ENCODE peak calls at places on chromosomes 16 and 17, in six cellular contexts. One of them, this sample, is unnamed.

GRCh38 chr17:62857526-62857925 is 49.4 kb upstream of the MARCHF10 start:
- DNase-seq in HepG2: no peak
- DNase-seq in A549: no peak
- DNase-seq in endothelial cell of umbilical vein: no peak
- DNase-seq in K562: no peak
- DNase-seq in GM12878: no peak
- DNase-seq in this sample: no peak

GRCh38 chr16:85800321-85800669 is 800 bp downstream of the COX4I1 start:
- DNase-seq in HepG2: peak
- DNase-seq in A549: no peak
- DNase-seq in endothelial cell of umbilical vein: no peak
- DNase-seq in K562: no peak
- DNase-seq in GM12878: no peak
- DNase-seq in this sample: no peak

GRCh38 chr17:36705651-36706436 is 104.5 kb downstream of the MRM1 start:
- DNase-seq in HepG2: peak
- DNase-seq in A549: peak
- DNase-seq in endothelial cell of umbilical vein: peak
- DNase-seq in K562: peak
- DNase-seq in GM12878: no peak
- DNase-seq in this sample: peak

GRCh38 chr17:45265823-45266222 is 3.9 kb upstream of the SPATA32 start:
- DNase-seq in HepG2: no peak
- DNase-seq in A549: no peak
- DNase-seq in endothelial cell of umbilical vein: no peak
- DNase-seq in K562: no peak
- DNase-seq in GM12878: no peak
- DNase-seq in this sample: no peak

GRCh38 chr17:40343126-40344119 is 21.1 kb downstream of the GJD3 start:
- DNase-seq in HepG2: no peak
- DNase-seq in A549: no peak
- DNase-seq in endothelial cell of umbilical vein: no peak
- DNase-seq in K562: no peak
- DNase-seq in GM12878: no peak
- DNase-seq in this sample: peak

GRCh38 chr16:81405702-81406113 is 38.9 kb upstream of the CMIP start:
- DNase-seq in HepG2: peak
- DNase-seq in A549: peak
- DNase-seq in endothelial cell of umbilical vein: peak
- DNase-seq in K562: peak
- DNase-seq in GM12878: no peak
- DNase-seq in this sample: no peak

GRCh38 chr17:28572294-28573099 is 1.2 kb upstream of the PIGS start:
- DNase-seq in HepG2: no peak
- DNase-seq in A549: no peak
- DNase-seq in endothelial cell of umbilical vein: no peak
- DNase-seq in K562: no peak
- DNase-seq in GM12878: no peak
- DNase-seq in this sample: no peak

GRCh38 chr17:15036238-15036637 is 228.9 kb downstream of the PMP22 start:
- DNase-seq in HepG2: no peak
- DNase-seq in A549: no peak
- DNase-seq in endothelial cell of umbilical vein: no peak
- DNase-seq in K562: no peak
- DNase-seq in GM12878: no peak
- DNase-seq in this sample: no peak

GRCh38 chr17:3935140-3935542 is 18.9 kb upstream of the P2RX1 start:
- DNase-seq in HepG2: peak
- DNase-seq in A549: peak
- DNase-seq in endothelial cell of umbilical vein: peak
- DNase-seq in K562: peak
- DNase-seq in GM12878: no peak
- DNase-seq in this sample: peak

GRCh38 chr17:33375783-33376182 is 82.7 kb upstream of the ASIC2 start:
- DNase-seq in HepG2: no peak
- DNase-seq in A549: no peak
- DNase-seq in endothelial cell of umbilical vein: no peak
- DNase-seq in K562: no peak
- DNase-seq in GM12878: no peak
- DNase-seq in this sample: no peak

GRCh38 chr17:4947411-4948165 is 742 bp downstream of the PFN1 start:
- DNase-seq in HepG2: peak
- DNase-seq in A549: peak
- DNase-seq in endothelial cell of umbilical vein: peak
- DNase-seq in K562: peak
- DNase-seq in GM12878: no peak
- DNase-seq in this sample: peak

GRCh38 chr17:31394544-31394943 is 3.1 kb downstream of the RAB11FIP4 start:
- DNase-seq in HepG2: peak
- DNase-seq in A549: no peak
- DNase-seq in endothelial cell of umbilical vein: peak
- DNase-seq in K562: peak
- DNase-seq in GM12878: no peak
- DNase-seq in this sample: peak

GRCh38 chr16:48269011-48269410 is 21.7 kb upstream of the ABCC11 start:
- DNase-seq in HepG2: no peak
- DNase-seq in A549: no peak
- DNase-seq in endothelial cell of umbilical vein: no peak
- DNase-seq in K562: no peak
- DNase-seq in GM12878: no peak
- DNase-seq in this sample: no peak

GRCh38 chr17:47999612-48000011 is 28.7 kb downstream of the CDK5RAP3 start:
- DNase-seq in HepG2: no peak
- DNase-seq in A549: peak
- DNase-seq in endothelial cell of umbilical vein: peak
- DNase-seq in K562: no peak
- DNase-seq in GM12878: no peak
- DNase-seq in this sample: peak

GRCh38 chr17:1047886-1048470 is 51.0 kb downstream of the TIMM22 start:
- DNase-seq in HepG2: no peak
- DNase-seq in A549: no peak
- DNase-seq in endothelial cell of umbilical vein: no peak
- DNase-seq in K562: no peak
- DNase-seq in GM12878: no peak
- DNase-seq in this sample: no peak

GRCh38 chr17:77100009-77100408 is 40.8 kb upstream of the SEC14L1 start:
- DNase-seq in HepG2: no peak
- DNase-seq in A549: no peak
- DNase-seq in endothelial cell of umbilical vein: no peak
- DNase-seq in K562: no peak
- DNase-seq in GM12878: no peak
- DNase-seq in this sample: peak

GRCh38 chr16:20612551-20613470 is 36.6 kb upstream of the ACSM2B start:
- DNase-seq in HepG2: no peak
- DNase-seq in A549: no peak
- DNase-seq in endothelial cell of umbilical vein: no peak
- DNase-seq in K562: no peak
- DNase-seq in GM12878: no peak
- DNase-seq in this sample: no peak

GRCh38 chr17:68048996-68049395 is 13.5 kb downstream of the KPNA2 start:
- DNase-seq in HepG2: no peak
- DNase-seq in A549: no peak
- DNase-seq in endothelial cell of umbilical vein: peak
- DNase-seq in K562: peak
- DNase-seq in GM12878: no peak
- DNase-seq in this sample: peak

GRCh38 chr17:28076138-28076537 is 33.7 kb downstream of the NLK start:
- DNase-seq in HepG2: no peak
- DNase-seq in A549: no peak
- DNase-seq in endothelial cell of umbilical vein: no peak
- DNase-seq in K562: no peak
- DNase-seq in GM12878: no peak
- DNase-seq in this sample: no peak

GRCh38 chr17:34820166-34820920 is 140.9 kb downstream of the CCT6B start:
- DNase-seq in HepG2: no peak
- DNase-seq in A549: no peak
- DNase-seq in endothelial cell of umbilical vein: no peak
- DNase-seq in K562: no peak
- DNase-seq in GM12878: no peak
- DNase-seq in this sample: no peak

GRCh38 chr17:41185001-41185400 is 290 bp upstream of the KRTAP4-1 start:
- DNase-seq in HepG2: no peak
- DNase-seq in A549: no peak
- DNase-seq in endothelial cell of umbilical vein: no peak
- DNase-seq in K562: no peak
- DNase-seq in GM12878: no peak
- DNase-seq in this sample: no peak

GRCh38 chr17:16247589-16247984 is 30.6 kb downstream of the PIGL start:
- DNase-seq in HepG2: no peak
- DNase-seq in A549: no peak
- DNase-seq in endothelial cell of umbilical vein: no peak
- DNase-seq in K562: no peak
- DNase-seq in GM12878: no peak
- DNase-seq in this sample: no peak

GRCh38 chr17:16255481-16255901 is 38.5 kb downstream of the PIGL start:
- DNase-seq in HepG2: peak
- DNase-seq in A549: no peak
- DNase-seq in endothelial cell of umbilical vein: peak
- DNase-seq in K562: no peak
- DNase-seq in GM12878: no peak
- DNase-seq in this sample: no peak

GRCh38 chr17:16251043-16251442 is 34.0 kb downstream of the PIGL start:
- DNase-seq in HepG2: no peak
- DNase-seq in A549: no peak
- DNase-seq in endothelial cell of umbilical vein: no peak
- DNase-seq in K562: no peak
- DNase-seq in GM12878: no peak
- DNase-seq in this sample: no peak

GRCh38 chr17:16251556-16251955 is 34.5 kb downstream of the PIGL start:
- DNase-seq in HepG2: no peak
- DNase-seq in A549: no peak
- DNase-seq in endothelial cell of umbilical vein: no peak
- DNase-seq in K562: no peak
- DNase-seq in GM12878: no peak
- DNase-seq in this sample: no peak

DNA sequence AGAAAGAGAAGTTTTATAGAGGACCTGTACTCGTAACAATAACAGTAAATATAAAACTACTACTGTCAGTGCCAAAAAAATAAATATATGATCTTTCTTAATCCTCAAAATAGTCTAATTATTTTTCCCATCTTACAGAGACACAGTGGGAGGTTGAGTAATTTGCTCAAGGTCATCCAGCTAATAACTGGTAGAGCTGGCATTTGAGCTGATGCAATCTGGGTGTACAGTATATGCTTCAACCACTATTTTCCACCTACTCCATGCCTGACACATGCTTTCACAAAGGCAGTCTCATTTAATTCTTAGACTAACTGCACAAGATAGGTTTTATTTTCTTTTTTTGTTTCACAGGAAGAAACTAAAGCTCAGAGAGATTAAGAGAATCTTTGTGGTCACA is 33.6 kb downstream of the PIGL start:
- DNase-seq in HepG2: peak
- DNase-seq in A549: no peak
- DNase-seq in endothelial cell of umbilical vein: no peak
- DNase-seq in K562: no peak
- DNase-seq in GM12878: no peak
- DNase-seq in this sample: no peak
- TF ChIP-seq MAX in HepG2: peak
- TF ChIP-seq MAX in A549: no peak
- TF ChIP-seq MAX in endothelial cell of umbilical vein: no peak
- TF ChIP-seq MAX in K562: no peak
- TF ChIP-seq MAX in GM12878: no peak
- TF ChIP-seq MAX in this sample: no peak

GRCh38 chr17:9294661-9295210 is 273.4 kb downstream of the NTN1 start:
- DNase-seq in HepG2: no peak
- DNase-seq in A549: no peak
- DNase-seq in endothelial cell of umbilical vein: no peak
- DNase-seq in K562: no peak
- DNase-seq in GM12878: no peak
- DNase-seq in this sample: no peak

GRCh38 chr17:9287301-9287700 is 266.0 kb downstream of the NTN1 start:
- DNase-seq in HepG2: no peak
- DNase-seq in A549: no peak
- DNase-seq in endothelial cell of umbilical vein: no peak
- DNase-seq in K562: no peak
- DNase-seq in GM12878: no peak
- DNase-seq in this sample: no peak

GRCh38 chr17:9292563-9292941 is 271.2 kb downstream of the NTN1 start:
- DNase-seq in HepG2: no peak
- DNase-seq in A549: no peak
- DNase-seq in endothelial cell of umbilical vein: no peak
- DNase-seq in K562: no peak
- DNase-seq in GM12878: no peak
- DNase-seq in this sample: no peak

GRCh38 chr17:9290226-9290613 is 268.9 kb downstream of the NTN1 start:
- DNase-seq in HepG2: no peak
- DNase-seq in A549: no peak
- DNase-seq in endothelial cell of umbilical vein: no peak
- DNase-seq in K562: no peak
- DNase-seq in GM12878: no peak
- DNase-seq in this sample: no peak

GRCh38 chr17:9291912-9292562 is 270.7 kb downstream of the NTN1 start:
- DNase-seq in HepG2: peak
- DNase-seq in A549: peak
- DNase-seq in endothelial cell of umbilical vein: peak
- DNase-seq in K562: peak
- DNase-seq in GM12878: no peak
- DNase-seq in this sample: peak
- TF ChIP-seq MYC in HepG2: no peak
- TF ChIP-seq MYC in A549: no peak
- TF ChIP-seq MYC in endothelial cell of umbilical vein: no peak
- TF ChIP-seq MYC in K562: no peak
- TF ChIP-seq MYC in GM12878: no peak
- TF ChIP-seq MYC in this sample: no peak

DNA sequence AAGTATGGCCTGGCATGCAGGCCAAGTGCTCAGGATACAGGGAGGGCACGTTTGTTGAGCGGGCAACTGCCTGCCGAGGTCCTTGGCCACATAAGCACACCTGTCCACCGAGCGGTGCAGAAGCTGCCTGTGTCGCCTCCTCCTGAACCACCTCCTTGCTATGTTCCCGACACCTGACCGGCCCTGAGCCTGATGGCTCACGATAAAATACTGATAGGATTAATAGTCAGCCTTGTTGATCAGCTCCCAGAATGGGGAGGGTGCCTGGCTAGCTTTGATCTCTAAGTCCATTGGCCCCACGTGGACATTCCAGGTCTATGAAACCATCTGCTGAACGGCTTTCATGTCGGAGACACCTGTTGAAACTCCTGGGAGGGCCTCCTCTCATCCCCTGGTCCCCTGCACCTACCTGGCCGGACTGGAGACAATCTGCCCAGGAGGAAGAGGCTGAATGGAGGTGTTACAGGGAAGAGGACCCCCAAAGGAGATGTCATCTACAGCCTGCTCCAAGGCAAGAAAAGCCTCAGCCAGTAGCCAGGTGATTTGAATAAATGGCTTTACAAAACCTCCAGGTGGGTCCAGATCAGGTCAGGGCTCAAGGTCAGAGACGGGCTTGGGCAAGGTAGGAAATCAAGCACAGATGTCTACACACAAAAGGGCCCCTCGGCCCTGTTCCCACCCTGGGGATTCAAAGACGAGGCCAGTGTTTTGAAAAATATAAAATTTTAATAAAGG is 33.4 kb downstream of the AXIN2 start:
- DNase-seq in HepG2: peak
- DNase-seq in A549: no peak
- DNase-seq in endothelial cell of umbilical vein: no peak
- DNase-seq in K562: no peak
- DNase-seq in GM12878: no peak
- DNase-seq in this sample: no peak
- TF ChIP-seq MAX in HepG2: no peak
- TF ChIP-seq MAX in A549: no peak
- TF ChIP-seq MAX in endothelial cell of umbilical vein: no peak
- TF ChIP-seq MAX in K562: no peak
- TF ChIP-seq MAX in GM12878: no peak
- TF ChIP-seq MAX in this sample: no peak

GRCh38 chr17:53336281-53336680 is 486.4 kb upstream of the KIF2B start:
- DNase-seq in HepG2: no peak
- DNase-seq in A549: no peak
- DNase-seq in endothelial cell of umbilical vein: no peak
- DNase-seq in K562: no peak
- DNase-seq in GM12878: no peak
- DNase-seq in this sample: no peak
- TF ChIP-seq MYC in HepG2: no peak
- TF ChIP-seq MYC in A549: no peak
- TF ChIP-seq MYC in endothelial cell of umbilical vein: no peak
- TF ChIP-seq MYC in K562: no peak
- TF ChIP-seq MYC in GM12878: no peak
- TF ChIP-seq MYC in this sample: no peak

This sample was measured in NB4.